ENCODE peak calls at places on chromosomes 6 and 20, in eight cellular contexts. One of them, this sample, is unnamed.
A peak's percentile ranks its signal among the peaks of the same experiment; 100 is the strongest.

GRCh38 chr6:88358846-88359245 is 192.7 kb upstream of the CNR1 start:
- DNase-seq in right atrium auricular region: no peak
- DNase-seq in neural crest cell: no peak
- DNase-seq in ovary: no peak
- DNase-seq in glutamatergic neuron: no peak
- DNase-seq in mammary epithelial cell: peak; percentile 37
- DNase-seq in esophagus squamous epithelium: no peak
- DNase-seq in type B pancreatic cell: no peak
- DNase-seq in this sample: no peak

GRCh38 chr20:46151936-46152335 is 33.8 kb downstream of the CD40 start:
- DNase-seq in right atrium auricular region: no peak
- DNase-seq in neural crest cell: no peak
- DNase-seq in ovary: no peak
- DNase-seq in glutamatergic neuron: peak; percentile 66
- DNase-seq in mammary epithelial cell: no peak
- DNase-seq in esophagus squamous epithelium: no peak
- DNase-seq in type B pancreatic cell: no peak
- DNase-seq in this sample: no peak

GRCh38 chr20:39778847-39779641 is 816.9 kb downstream of the DHX35 start:
- DNase-seq in right atrium auricular region: no peak
- DNase-seq in neural crest cell: no peak
- DNase-seq in ovary: no peak
- DNase-seq in glutamatergic neuron: no peak
- DNase-seq in mammary epithelial cell: no peak
- DNase-seq in esophagus squamous epithelium: no peak
- DNase-seq in type B pancreatic cell: no peak
- DNase-seq in this sample: no peak

GRCh38 chr6:8627085-8627861 is 191.9 kb upstream of the SLC35B3 start:
- DNase-seq in right atrium auricular region: no peak
- DNase-seq in neural crest cell: no peak
- DNase-seq in ovary: no peak
- DNase-seq in glutamatergic neuron: no peak
- DNase-seq in mammary epithelial cell: peak; percentile 97
- DNase-seq in esophagus squamous epithelium: no peak
- DNase-seq in type B pancreatic cell: no peak
- DNase-seq in this sample: no peak

GRCh38 chr6:4581468-4582420 is 194.5 kb upstream of the CDYL start:
- DNase-seq in right atrium auricular region: no peak
- DNase-seq in neural crest cell: no peak
- DNase-seq in ovary: no peak
- DNase-seq in glutamatergic neuron: no peak
- DNase-seq in mammary epithelial cell: no peak
- DNase-seq in esophagus squamous epithelium: no peak
- DNase-seq in type B pancreatic cell: no peak
- DNase-seq in this sample: no peak

GRCh38 chr6:139522471-139523220 is 148.2 kb upstream of the CITED2 start:
- DNase-seq in right atrium auricular region: no peak
- DNase-seq in neural crest cell: no peak
- DNase-seq in ovary: no peak
- DNase-seq in glutamatergic neuron: no peak
- DNase-seq in mammary epithelial cell: no peak
- DNase-seq in esophagus squamous epithelium: no peak
- DNase-seq in type B pancreatic cell: no peak
- DNase-seq in this sample: no peak

GRCh38 chr6:136967874-136968752 is 46.0 kb downstream of the SLC35D3 start:
- DNase-seq in right atrium auricular region: peak; percentile 69
- DNase-seq in neural crest cell: peak; percentile 63
- DNase-seq in ovary: peak; percentile 55
- DNase-seq in glutamatergic neuron: peak; percentile 75
- DNase-seq in mammary epithelial cell: peak; percentile 64
- DNase-seq in esophagus squamous epithelium: no peak
- DNase-seq in type B pancreatic cell: no peak
- DNase-seq in this sample: peak; percentile 51

GRCh38 chr20:5198651-5198924 is 71.8 kb downstream of the CDS2 start:
- DNase-seq in right atrium auricular region: no peak
- DNase-seq in neural crest cell: no peak
- DNase-seq in ovary: no peak
- DNase-seq in glutamatergic neuron: no peak
- DNase-seq in mammary epithelial cell: no peak
- DNase-seq in esophagus squamous epithelium: no peak
- DNase-seq in type B pancreatic cell: no peak
- DNase-seq in this sample: no peak

GRCh38 chr6:136069119-136069518 is 181.0 kb downstream of the MTFR2 start:
- DNase-seq in right atrium auricular region: no peak
- DNase-seq in neural crest cell: no peak
- DNase-seq in ovary: no peak
- DNase-seq in glutamatergic neuron: no peak
- DNase-seq in mammary epithelial cell: peak; percentile 29
- DNase-seq in esophagus squamous epithelium: no peak
- DNase-seq in type B pancreatic cell: no peak
- DNase-seq in this sample: no peak

GRCh38 chr20:50980071-50980681 is 21.6 kb downstream of the MOCS3 start:
- DNase-seq in right atrium auricular region: peak; percentile 60
- DNase-seq in neural crest cell: no peak
- DNase-seq in ovary: no peak
- DNase-seq in glutamatergic neuron: no peak
- DNase-seq in mammary epithelial cell: peak; percentile 99
- DNase-seq in esophagus squamous epithelium: no peak
- DNase-seq in type B pancreatic cell: no peak
- DNase-seq in this sample: no peak

GRCh38 chr20:23023621-23024187 is 11.4 kb upstream of the SSTR4 start:
- DNase-seq in right atrium auricular region: no peak
- DNase-seq in neural crest cell: no peak
- DNase-seq in ovary: no peak
- DNase-seq in glutamatergic neuron: no peak
- DNase-seq in mammary epithelial cell: no peak
- DNase-seq in esophagus squamous epithelium: no peak
- DNase-seq in type B pancreatic cell: no peak
- DNase-seq in this sample: no peak

GRCh38 chr6:138555294-138555988 is 56.1 kb upstream of the NHSL1 start:
- DNase-seq in right atrium auricular region: no peak
- DNase-seq in neural crest cell: no peak
- DNase-seq in ovary: no peak
- DNase-seq in glutamatergic neuron: no peak
- DNase-seq in mammary epithelial cell: peak; percentile 35
- DNase-seq in esophagus squamous epithelium: no peak
- DNase-seq in type B pancreatic cell: no peak
- DNase-seq in this sample: no peak

GRCh38 chr6:36843169-36843568 is 3.9 kb upstream of the CPNE5 start:
- DNase-seq in right atrium auricular region: no peak
- DNase-seq in neural crest cell: no peak
- DNase-seq in ovary: no peak
- DNase-seq in glutamatergic neuron: no peak
- DNase-seq in mammary epithelial cell: no peak
- DNase-seq in esophagus squamous epithelium: no peak
- DNase-seq in type B pancreatic cell: no peak
- DNase-seq in this sample: no peak

GRCh38 chr20:32535316-32535952 is 49.7 kb downstream of the NOL4L start:
- DNase-seq in right atrium auricular region: no peak
- DNase-seq in neural crest cell: no peak
- DNase-seq in ovary: no peak
- DNase-seq in glutamatergic neuron: peak; percentile 59
- DNase-seq in mammary epithelial cell: no peak
- DNase-seq in esophagus squamous epithelium: no peak
- DNase-seq in type B pancreatic cell: no peak
- DNase-seq in this sample: no peak

GRCh38 chr6:34546551-34547321 is 9.4 kb downstream of the SPDEF start:
- DNase-seq in right atrium auricular region: peak; percentile 63
- DNase-seq in neural crest cell: no peak
- DNase-seq in ovary: peak; percentile 70
- DNase-seq in glutamatergic neuron: no peak
- DNase-seq in mammary epithelial cell: no peak
- DNase-seq in esophagus squamous epithelium: no peak
- DNase-seq in type B pancreatic cell: no peak
- DNase-seq in this sample: no peak

GRCh38 chr20:367486-367887 is 13.1 kb upstream of the TRIB3 start:
- DNase-seq in right atrium auricular region: no peak
- DNase-seq in neural crest cell: no peak
- DNase-seq in ovary: no peak
- DNase-seq in glutamatergic neuron: no peak
- DNase-seq in mammary epithelial cell: no peak
- DNase-seq in esophagus squamous epithelium: no peak
- DNase-seq in type B pancreatic cell: no peak
- DNase-seq in this sample: no peak

GRCh38 chr20:38012332-38012731 is 20.9 kb downstream of the TTI1 start:
- DNase-seq in right atrium auricular region: no peak
- DNase-seq in neural crest cell: no peak
- DNase-seq in ovary: no peak
- DNase-seq in glutamatergic neuron: no peak
- DNase-seq in mammary epithelial cell: no peak
- DNase-seq in esophagus squamous epithelium: no peak
- DNase-seq in type B pancreatic cell: no peak
- DNase-seq in this sample: no peak

GRCh38 chr6:132726608-132726975 is 12.7 kb upstream of the VNN1 start:
- DNase-seq in right atrium auricular region: no peak
- DNase-seq in neural crest cell: no peak
- DNase-seq in ovary: no peak
- DNase-seq in glutamatergic neuron: no peak
- DNase-seq in mammary epithelial cell: no peak
- DNase-seq in esophagus squamous epithelium: no peak
- DNase-seq in type B pancreatic cell: no peak
- DNase-seq in this sample: no peak

GRCh38 chr6:132730560-132730959 is 16.7 kb upstream of the VNN1 start:
- DNase-seq in right atrium auricular region: no peak
- DNase-seq in neural crest cell: no peak
- DNase-seq in ovary: no peak
- DNase-seq in glutamatergic neuron: no peak
- DNase-seq in mammary epithelial cell: peak; percentile 50
- DNase-seq in esophagus squamous epithelium: no peak
- DNase-seq in type B pancreatic cell: no peak
- DNase-seq in this sample: no peak

GRCh38 chr6:132731086-132731485 is 17.2 kb upstream of the VNN1 start:
- DNase-seq in right atrium auricular region: no peak
- DNase-seq in neural crest cell: no peak
- DNase-seq in ovary: no peak
- DNase-seq in glutamatergic neuron: no peak
- DNase-seq in mammary epithelial cell: no peak
- DNase-seq in esophagus squamous epithelium: no peak
- DNase-seq in type B pancreatic cell: no peak
- DNase-seq in this sample: no peak

GRCh38 chr6:132725947-132726607 is 12.2 kb upstream of the VNN1 start:
- DNase-seq in right atrium auricular region: no peak
- DNase-seq in neural crest cell: no peak
- DNase-seq in ovary: no peak
- DNase-seq in glutamatergic neuron: no peak
- DNase-seq in mammary epithelial cell: no peak
- DNase-seq in esophagus squamous epithelium: no peak
- DNase-seq in type B pancreatic cell: no peak
- DNase-seq in this sample: no peak

GRCh38 chr6:132728616-132729015 is 14.8 kb upstream of the VNN1 start:
- DNase-seq in right atrium auricular region: no peak
- DNase-seq in neural crest cell: no peak
- DNase-seq in ovary: no peak
- DNase-seq in glutamatergic neuron: no peak
- DNase-seq in mammary epithelial cell: no peak
- DNase-seq in esophagus squamous epithelium: no peak
- DNase-seq in type B pancreatic cell: no peak
- DNase-seq in this sample: no peak
- TF ChIP-seq CTCF in right atrium auricular region: no peak
- TF ChIP-seq CTCF in neural crest cell: peak; percentile 25
- TF ChIP-seq CTCF in ovary: no peak
- TF ChIP-seq CTCF in glutamatergic neuron: peak; percentile 30
- TF ChIP-seq CTCF in mammary epithelial cell: no peak
- TF ChIP-seq CTCF in esophagus squamous epithelium: no peak
- TF ChIP-seq CTCF in type B pancreatic cell: peak; percentile 48
- TF ChIP-seq CTCF in this sample: peak; percentile 25

GRCh38 chr20:11719153-11719552 is 198.5 kb upstream of the BTBD3 start:
- DNase-seq in right atrium auricular region: no peak
- DNase-seq in neural crest cell: no peak
- DNase-seq in ovary: no peak
- DNase-seq in glutamatergic neuron: no peak
- DNase-seq in mammary epithelial cell: no peak
- DNase-seq in esophagus squamous epithelium: no peak
- DNase-seq in type B pancreatic cell: no peak
- DNase-seq in this sample: no peak

GRCh38 chr20:11716945-11717248 is 200.8 kb upstream of the BTBD3 start:
- DNase-seq in right atrium auricular region: no peak
- DNase-seq in neural crest cell: no peak
- DNase-seq in ovary: no peak
- DNase-seq in glutamatergic neuron: no peak
- DNase-seq in mammary epithelial cell: no peak
- DNase-seq in esophagus squamous epithelium: no peak
- DNase-seq in type B pancreatic cell: no peak
- DNase-seq in this sample: no peak

GRCh38 chr20:11717562-11717961 is 200.1 kb upstream of the BTBD3 start:
- DNase-seq in right atrium auricular region: no peak
- DNase-seq in neural crest cell: no peak
- DNase-seq in ovary: no peak
- DNase-seq in glutamatergic neuron: no peak
- DNase-seq in mammary epithelial cell: no peak
- DNase-seq in esophagus squamous epithelium: no peak
- DNase-seq in type B pancreatic cell: no peak
- DNase-seq in this sample: no peak

GRCh38 chr20:11718474-11719094 is 199.1 kb upstream of the BTBD3 start:
- DNase-seq in right atrium auricular region: no peak
- DNase-seq in neural crest cell: no peak
- DNase-seq in ovary: no peak
- DNase-seq in glutamatergic neuron: no peak
- DNase-seq in mammary epithelial cell: no peak
- DNase-seq in esophagus squamous epithelium: no peak
- DNase-seq in type B pancreatic cell: no peak
- DNase-seq in this sample: no peak

GRCh38 chr20:11716239-11716944 is 201.3 kb upstream of the BTBD3 start:
- DNase-seq in right atrium auricular region: no peak
- DNase-seq in neural crest cell: peak; percentile 5
- DNase-seq in ovary: no peak
- DNase-seq in glutamatergic neuron: peak; percentile 27
- DNase-seq in mammary epithelial cell: peak; percentile 71
- DNase-seq in esophagus squamous epithelium: no peak
- DNase-seq in type B pancreatic cell: no peak
- DNase-seq in this sample: no peak
- TF ChIP-seq CTCF in right atrium auricular region: no peak
- TF ChIP-seq CTCF in neural crest cell: peak; percentile 61
- TF ChIP-seq CTCF in ovary: no peak
- TF ChIP-seq CTCF in glutamatergic neuron: peak; percentile 58
- TF ChIP-seq CTCF in mammary epithelial cell: peak; percentile 51
- TF ChIP-seq CTCF in esophagus squamous epithelium: peak; percentile 37
- TF ChIP-seq CTCF in type B pancreatic cell: peak; percentile 69
- TF ChIP-seq CTCF in this sample: peak; percentile 60

DNA sequence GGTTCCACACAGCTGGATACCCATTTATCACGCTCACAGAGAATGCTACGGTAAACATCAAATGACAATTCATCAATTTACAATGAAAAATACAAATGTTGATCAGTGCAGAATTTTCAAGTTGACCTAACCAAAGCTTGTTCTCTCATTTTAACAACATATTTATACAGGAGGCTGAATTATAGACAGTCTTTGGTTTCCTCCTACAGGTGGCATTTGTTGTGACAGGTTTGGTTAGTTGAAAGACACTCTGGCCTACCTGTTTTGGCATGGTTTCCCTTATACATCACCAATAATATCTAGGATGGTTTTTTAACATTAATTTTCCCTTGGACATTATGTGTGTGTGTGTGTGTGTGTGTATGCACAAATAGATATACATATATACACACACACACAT is 642.5 kb upstream of the MMS22L start:
- DNase-seq in right atrium auricular region: no peak
- DNase-seq in neural crest cell: no peak
- DNase-seq in ovary: no peak
- DNase-seq in glutamatergic neuron: no peak
- DNase-seq in mammary epithelial cell: no peak
- DNase-seq in esophagus squamous epithelium: no peak
- DNase-seq in type B pancreatic cell: no peak
- DNase-seq in this sample: no peak
- TF ChIP-seq CTCF in right atrium auricular region: peak; percentile 21
- TF ChIP-seq CTCF in neural crest cell: peak; percentile 57
- TF ChIP-seq CTCF in ovary: no peak
- TF ChIP-seq CTCF in glutamatergic neuron: no peak
- TF ChIP-seq CTCF in mammary epithelial cell: peak; percentile 3
- TF ChIP-seq CTCF in esophagus squamous epithelium: no peak
- TF ChIP-seq CTCF in type B pancreatic cell: peak; percentile 44
- TF ChIP-seq CTCF in this sample: peak; percentile 51

GRCh38 chr6:111861321-111861938 is 11.8 kb downstream of the FYN start:
- DNase-seq in right atrium auricular region: no peak
- DNase-seq in neural crest cell: no peak
- DNase-seq in ovary: no peak
- DNase-seq in glutamatergic neuron: no peak
- DNase-seq in mammary epithelial cell: no peak
- DNase-seq in esophagus squamous epithelium: no peak
- DNase-seq in type B pancreatic cell: no peak
- DNase-seq in this sample: no peak
- TF ChIP-seq CTCF in right atrium auricular region: no peak
- TF ChIP-seq CTCF in neural crest cell: no peak
- TF ChIP-seq CTCF in ovary: no peak
- TF ChIP-seq CTCF in glutamatergic neuron: no peak
- TF ChIP-seq CTCF in mammary epithelial cell: no peak
- TF ChIP-seq CTCF in esophagus squamous epithelium: no peak
- TF ChIP-seq CTCF in type B pancreatic cell: no peak
- TF ChIP-seq CTCF in this sample: no peak

This sample was measured in progenitor cell of endocrine pancreas.